ENCODE peak calls at places on chromosomes 1 and 21, in eight cellular contexts. X, R, B, P, Q, Y, K and D are unnamed samples.

GRCh38 chr1:119285482-119285881 is 83.1 kb upstream of the HAO2 start:
- DNase-seq in B (no peak), X (no peak), P (no peak), K (no peak), R (peak), Y (no peak), Q (no peak), D (no peak)

GRCh38 chr1:93502561-93502960 is 54.6 kb downstream of the FNBP1L start:
- DNase-seq in K (no peak), X (no peak), P (no peak), Q (no peak), Y (no peak), R (no peak), B (no peak), D (no peak)

GRCh38 chr21:36792505-36792967 is 93.6 kb downstream of the SIM2 start:
- DNase-seq in R (peak), P (peak), B (no peak), Q (no peak), X (no peak), K (no peak), Y (no peak), D (no peak)

GRCh38 chr1:160025314-160025713 is 6.5 kb downstream of the PIGM start:
- DNase-seq in Q (no peak), Y (no peak), K (no peak), P (no peak), R (no peak), X (no peak), B (no peak), D (no peak)

GRCh38 chr1:183011859-183012258 is 11.4 kb upstream of the LAMC1 start:
- DNase-seq in X (no peak), B (no peak), Y (no peak), R (no peak), P (no peak), Q (no peak), K (no peak), D (no peak)

GRCh38 chr1:73104749-73105148 is 822.4 kb upstream of the NEGR1 start:
- DNase-seq in Y (no peak), P (no peak), R (no peak), B (no peak), Q (no peak), K (no peak), X (no peak), D (no peak)

GRCh38 chr21:37370152-37371040 is 3.8 kb downstream of the DYRK1A start:
- DNase-seq in R (peak), P (no peak), B (no peak), K (peak), X (no peak), Q (no peak), Y (no peak), D (no peak)

GRCh38 chr1:115496904-115497527 is 144.8 kb upstream of the VANGL1 start:
- DNase-seq in P (peak), Y (no peak), B (no peak), Q (no peak), X (no peak), R (peak), K (no peak), D (no peak)

GRCh38 chr1:111448482-111448917 is 556 bp downstream of the WDR77 start:
- DNase-seq in X (no peak), Y (peak), P (peak), Q (peak), K (peak), R (no peak), B (no peak), D (peak)

GRCh38 chr21:44934797-44935532 is 4.9 kb upstream of the SLX9 start:
- DNase-seq in Q (no peak), Y (no peak), X (no peak), B (no peak), R (no peak), K (no peak), P (no peak), D (no peak)

GRCh38 chr1:239892602-239893001 is 199.1 kb upstream of the FMN2 start:
- DNase-seq in P (no peak), R (no peak), Y (no peak), X (no peak), Q (no peak), B (no peak), K (no peak), D (no peak)

GRCh38 chr1:112439592-112439991 is 43.6 kb downstream of the CTTNBP2NL start:
- DNase-seq in Q (no peak), K (peak), R (no peak), P (no peak), B (peak), Y (no peak), X (no peak), D (no peak)

GRCh38 chr21:20968391-20968790 is 29.8 kb upstream of the NCAM2 start:
- DNase-seq in Y (no peak), X (no peak), P (no peak), K (no peak), B (no peak), R (no peak), Q (no peak), D (no peak)

GRCh38 chr1:204574016-204574855 is 58.0 kb downstream of the MDM4 start:
- DNase-seq in K (no peak), B (no peak), Y (no peak), P (no peak), Q (no peak), X (no peak), R (peak), D (no peak)

GRCh38 chr21:44602474-44602871 is 2.1 kb downstream of the KRTAP10-7 start:
- DNase-seq in X (no peak), P (no peak), B (no peak), Y (no peak), Q (no peak), R (no peak), K (no peak), D (no peak)

GRCh38 chr1:149931212-149931805 is 3.7 kb upstream of the SF3B4 start:
- DNase-seq in R (no peak), P (no peak), B (no peak), Y (no peak), Q (no peak), K (peak), X (no peak), D (no peak)

GRCh38 chr21:38147391-38147790 is 109.4 kb upstream of the KCNJ15 start:
- DNase-seq in Y (no peak), P (no peak), B (no peak), Q (no peak), R (no peak), K (no peak), X (no peak), D (no peak)

GRCh38 chr1:95176859-95177258 is 57.2 kb upstream of the RWDD3 start:
- DNase-seq in X (no peak), Q (no peak), P (no peak), R (no peak), K (no peak), Y (no peak), B (no peak), D (no peak)